ENCODE peak calls at places on chromosome 9, in ten cellular contexts. N is GM12878; F is WTC11; A is RWPE1; X is mesothelial cell of epicardium; T is left lung; Q is adrenal gland; K is colonic mucosa; C is lower lobe of right lung; L is CD4-positive, alpha-beta T cell. J is an unnamed sample.

GRCh38 chr9:13447551-13448422 is 168.3 kb upstream of the MPDZ start:
- DNase-seq in K (no peak), C (no peak), T (no peak), F (no peak), Q (no peak), N (no peak), A (no peak), L (no peak), X (no peak), J (no peak)

GRCh38 chr9:529721-530120 is 311.8 kb upstream of the DMRT1 start:
- DNase-seq in T (no peak), K (no peak), F (no peak), N (no peak), L (no peak), Q (no peak), C (no peak), A (no peak), X (no peak), J (no peak)

GRCh38 chr9:15999422-16000339 is 446.8 kb downstream of the CCDC171 start:
- DNase-seq in K (no peak), Q (no peak), N (no peak), A (peak; percentile 73), X (no peak), F (no peak), T (no peak), C (no peak), L (no peak), J (no peak)

GRCh38 chr9:69980041-69980440 is 63.6 kb upstream of the MAMDC2 start:
- DNase-seq in T (no peak), C (no peak), N (no peak), K (no peak), L (no peak), A (no peak), X (no peak), F (no peak), Q (no peak), J (no peak)

GRCh38 chr9:95876595-95876994 is 1.1 kb downstream of the ERCC6L2 start:
- DNase-seq in A (peak; percentile 44), T (no peak), X (no peak), N (no peak), L (no peak), F (no peak), C (no peak), K (no peak), Q (no peak), J (no peak)

GRCh38 chr9:123660691-123661090 is 269.2 kb downstream of the DENND1A start:
- DNase-seq in N (no peak), A (no peak), F (no peak), Q (no peak), T (no peak), L (no peak), C (no peak), X (no peak), K (no peak), J (no peak)

GRCh38 chr9:127773981-127774380 is 4.5 kb downstream of the SH2D3C start:
- DNase-seq in X (no peak), F (no peak), T (peak; percentile 51), A (no peak), K (no peak), L (no peak), Q (no peak), C (no peak), N (no peak), J (no peak)

GRCh38 chr9:118896356-118897000 is 472.8 kb downstream of the BRINP1 start:
- DNase-seq in N (no peak), T (no peak), Q (no peak), F (no peak), C (no peak), K (no peak), X (no peak), L (no peak), A (no peak), J (no peak)

DNA sequence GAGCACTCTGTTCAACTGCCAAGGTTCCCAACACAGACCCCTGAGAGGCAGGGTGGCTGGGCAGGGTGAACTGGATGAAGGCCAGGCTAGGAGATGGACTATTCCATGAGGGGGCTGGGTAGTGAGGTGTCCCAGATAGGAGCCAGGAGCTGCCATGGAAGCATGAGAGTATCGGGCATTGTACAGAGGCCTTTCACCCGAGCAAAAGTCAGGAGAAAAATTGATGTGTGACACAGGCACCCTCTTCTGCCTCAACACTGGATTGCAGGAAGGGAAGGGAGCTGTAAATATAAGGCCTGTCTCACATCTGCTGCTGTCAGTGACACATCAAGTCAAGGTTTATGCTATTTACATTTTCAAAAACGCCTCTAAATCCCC is 74.6 kb downstream of the UBAP1 start:
- DNase-seq in K (no peak), L (no peak), N (no peak), C (no peak), T (no peak), A (no peak), F (no peak), X (no peak), Q (peak; percentile 67), J (no peak)
- TF ChIP-seq CTCF in K (no peak), L (no peak), N (no peak), C (no peak), T (no peak), A (no peak), F (no peak), X (no peak), Q (peak; percentile 10), J (peak; percentile 8)

DNA sequence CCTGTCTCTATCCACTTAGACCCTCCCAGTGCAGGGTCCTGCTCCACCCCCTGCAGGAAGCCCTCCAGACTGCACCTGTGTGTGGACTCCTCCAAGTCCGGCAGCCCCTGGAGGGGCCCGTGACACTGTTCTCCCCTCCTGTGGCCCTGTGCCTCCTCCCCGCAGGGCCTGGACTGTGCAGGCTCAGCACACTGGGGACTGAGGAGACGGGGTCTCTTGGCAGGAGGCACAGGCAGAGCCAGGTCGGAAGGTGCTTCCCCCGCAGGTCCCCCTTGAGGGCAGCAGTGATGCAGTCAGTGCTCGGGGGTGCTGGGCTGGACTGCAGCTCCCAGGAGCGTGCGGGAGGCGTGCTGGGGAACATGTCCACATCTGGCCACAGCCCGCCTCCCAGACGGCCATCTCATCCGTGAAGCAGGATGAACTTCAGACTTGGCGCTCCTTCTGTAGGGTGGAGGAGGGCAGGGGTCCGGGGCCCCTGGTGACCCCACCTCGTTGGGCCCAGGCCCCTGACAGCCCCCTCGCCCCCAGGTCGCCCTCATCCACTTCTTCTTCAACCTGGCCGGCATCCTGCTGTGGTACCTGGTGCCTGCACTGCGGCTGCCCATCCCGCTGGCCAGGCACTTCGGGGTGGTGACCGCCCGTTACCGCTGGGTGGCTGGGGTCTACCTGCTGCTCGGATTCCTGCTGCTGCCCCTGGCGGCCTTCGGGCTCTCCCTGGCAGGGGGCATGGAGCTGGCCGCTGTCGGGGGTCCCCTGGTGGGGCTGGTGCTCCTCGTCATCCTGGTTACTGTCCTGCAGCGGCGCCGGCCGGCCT is 4.9 kb downstream of the SLC34A3 start:
- DNase-seq in A (no peak), N (no peak), T (no peak), Q (no peak), L (no peak), C (no peak), F (peak; percentile 55), K (no peak), X (no peak), J (no peak)
- TF ChIP-seq CTCF in A (no peak), N (no peak), T (no peak), Q (no peak), L (no peak), C (no peak), F (no peak), K (no peak), X (no peak), J (no peak)

GRCh38 chr9:121838757-121839669 is 187.6 kb downstream of the DAB2IP start:
- DNase-seq in T (no peak), A (no peak), F (no peak), X (no peak), Q (no peak), K (no peak), N (no peak), L (no peak), C (no peak), J (no peak)
- TF ChIP-seq CTCF in T (no peak), A (no peak), F (no peak), X (no peak), Q (no peak), K (no peak), N (no peak), L (no peak), C (no peak), J (peak; percentile 28)

DNA sequence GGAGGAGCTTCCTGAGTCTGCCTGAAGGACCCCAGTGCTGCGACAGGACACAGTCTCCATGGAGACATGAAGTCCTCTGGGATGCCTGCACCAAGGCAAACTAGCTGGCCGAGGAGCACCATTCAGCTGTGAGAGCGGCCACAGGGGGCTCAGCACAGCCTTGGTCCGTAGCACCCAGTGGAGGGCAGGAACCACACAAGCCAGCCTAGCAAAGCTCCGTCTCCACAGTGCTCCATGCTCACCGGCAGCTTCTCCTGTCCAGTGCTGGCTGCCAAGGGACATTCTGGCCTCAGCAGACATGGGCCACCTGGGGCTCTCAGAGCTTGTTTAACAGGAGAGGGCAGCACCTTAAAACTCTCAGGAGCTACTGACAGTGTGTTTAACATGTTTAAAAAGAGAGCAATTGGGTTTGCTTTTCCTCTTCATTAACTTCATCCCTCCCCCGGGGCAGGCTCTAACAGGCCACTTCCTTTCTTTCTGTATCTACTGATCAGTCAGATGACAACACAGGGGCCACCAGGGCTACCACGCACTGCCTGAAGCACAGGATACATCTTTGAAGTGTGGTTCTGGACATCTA is 57.0 kb downstream of the SECISBP2 start:
- DNase-seq in K (peak; percentile 30), F (no peak), L (no peak), A (no peak), X (no peak), Q (no peak), N (peak; percentile 42), T (no peak), C (no peak), J (no peak)
- TF ChIP-seq CTCF in K (no peak), F (no peak), L (no peak), A (no peak), X (no peak), Q (no peak), N (peak; percentile 36), T (no peak), C (no peak), J (no peak)

DNA sequence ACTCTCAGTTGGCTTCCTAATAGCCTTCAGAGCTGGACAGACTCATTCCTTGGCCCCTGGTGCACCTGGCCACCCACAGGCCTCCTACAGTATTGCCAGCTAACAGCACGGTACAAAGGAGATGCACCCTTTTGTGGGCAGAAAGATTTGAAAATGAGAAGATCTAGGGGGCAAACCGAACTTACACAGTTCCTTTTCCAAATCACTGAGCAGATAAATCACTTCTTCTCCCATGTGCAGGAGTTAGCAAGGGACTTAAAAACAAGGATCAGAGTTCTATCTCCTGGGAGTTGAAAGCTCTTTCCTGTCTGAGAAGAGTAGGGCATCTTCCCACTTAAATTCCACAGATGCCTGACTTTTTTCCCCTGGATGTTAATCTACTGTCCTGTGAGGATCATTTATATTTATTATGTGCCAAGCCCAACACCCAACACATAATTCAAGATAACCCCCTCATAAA is 207.4 kb upstream of the DAPK1 start:
- DNase-seq in A (peak; percentile 17), T (no peak), F (peak; percentile 29), X (no peak), C (no peak), N (no peak), Q (no peak), L (no peak), K (no peak), J (no peak)
- TF ChIP-seq CTCF in A (no peak), T (no peak), F (no peak), X (peak; percentile 20), C (no peak), N (no peak), Q (no peak), L (no peak), K (no peak), J (no peak)